ENCODE peak calls at places on chromosomes 12 and 14, in five cellular contexts. O is neural crest cell, U is GM20000, Z is mucosa of descending colon, Q is suprapubic skin. F is an unnamed sample.

GRCh38 chr12:125283521-125283920 is 218.3 kb downstream of the AACS start:
- DNase-seq in Q (no peak), O (no peak), U (no peak), Z (no peak), F (no peak)

GRCh38 chr14:71250791-71251190 is 343.5 kb downstream of the PCNX1 start:
- DNase-seq in O (no peak), Q (no peak), Z (no peak), U (no peak), F (no peak)

GRCh38 chr14:58669556-58670200 is 31.9 kb downstream of the DACT1 start:
- DNase-seq in Z (no peak), Q (no peak), U (no peak), O (no peak), F (no peak)

GRCh38 chr12:132647858-132648257 is 29.3 kb downstream of the P2RX2 start:
- DNase-seq in O (no peak), U (no peak), Z (no peak), Q (no peak), F (no peak)

GRCh38 chr12:54565658-54566552 is 16.5 kb downstream of the PDE1B start:
- DNase-seq in U (no peak), Q (no peak), O (no peak), Z (no peak), F (no peak)

GRCh38 chr12:64085996-64086395 is 136.1 kb downstream of the KICS2 start:
- DNase-seq in Z (no peak), U (no peak), Q (no peak), O (no peak), F (no peak)

GRCh38 chr14:93099187-93099586 is 16.5 kb downstream of the ITPK1 start:
- DNase-seq in U (no peak), O (no peak), Z (no peak), Q (no peak), F (no peak)

GRCh38 chr14:99995700-99996356 is 69.4 kb upstream of the EVL start:
- DNase-seq in Q (peak; percentile 70), U (peak; percentile 74), Z (peak; percentile 91), O (peak; percentile 54), F (peak; percentile 30)

GRCh38 chr12:38744056-38744455 is 161.3 kb downstream of the CPNE8 start:
- DNase-seq in Z (no peak), Q (no peak), U (no peak), O (no peak), F (no peak)

GRCh38 chr12:98352218-98352811 is 163.1 kb upstream of the TMPO start:
- DNase-seq in O (no peak), U (no peak), Z (no peak), Q (no peak), F (no peak)

GRCh38 chr12:24795699-24796385 is 153.1 kb downstream of the BCAT1 start:
- DNase-seq in Q (no peak), U (peak; percentile 7), O (no peak), Z (no peak), F (no peak)

GRCh38 chr14:71475916-71476315 is 456.3 kb upstream of the RGS6 start:
- DNase-seq in Q (no peak), U (no peak), Z (no peak), O (no peak), F (no peak)

GRCh38 chr14:80940146-80940545 is 1.4 kb downstream of the CEP128 start:
- DNase-seq in U (no peak), Q (no peak), Z (no peak), O (no peak), F (no peak)

GRCh38 chr12:47277071-47277408 is 197.3 kb upstream of the AMIGO2 start:
- DNase-seq in U (no peak), O (no peak), Q (no peak), Z (no peak), F (no peak)

GRCh38 chr14:77574446-77575125 is 41.9 kb downstream of the SPTLC2 start:
- DNase-seq in U (no peak), Q (no peak), Z (no peak), O (no peak), F (no peak)

DNA sequence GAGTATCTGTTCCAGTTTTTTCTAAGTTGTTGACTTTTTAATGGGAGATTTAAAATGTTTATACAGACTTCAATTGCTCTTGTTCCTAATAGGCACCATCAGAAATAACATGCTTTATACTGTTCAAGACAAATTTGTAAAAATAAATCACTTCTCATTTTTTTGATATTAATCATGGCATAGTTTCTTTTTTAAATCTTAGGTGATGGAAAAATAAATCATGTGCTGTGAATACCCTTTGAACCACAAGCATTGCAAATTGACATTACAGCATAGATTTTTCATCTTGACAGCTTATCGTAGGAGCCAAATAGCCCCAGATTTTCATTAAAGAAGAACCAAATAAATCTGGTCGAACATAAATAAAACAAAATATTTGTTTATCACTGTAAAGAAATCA is 473.6 kb upstream of the MGAT4C start:
- DNase-seq in Q (no peak), Z (no peak), U (no peak), O (no peak), F (no peak)
- TF ChIP-seq CTCF in Q (no peak), Z (no peak), U (no peak), O (no peak), F (no peak)

GRCh38 chr12:111369496-111370220 is 763 bp upstream of the PHETA1 start:
- DNase-seq in O (no peak), U (no peak), Z (no peak), Q (no peak), F (no peak)

GRCh38 chr12:111366583-111366982 is 2.3 kb downstream of the PHETA1 start:
- DNase-seq in O (no peak), Z (no peak), Q (no peak), U (no peak), F (no peak)

GRCh38 chr12:111367661-111368221 is 1.2 kb downstream of the PHETA1 start:
- DNase-seq in Q (no peak), U (no peak), Z (peak; percentile 75), O (no peak), F (no peak)

GRCh38 chr12:111368291-111368683 is 608 bp downstream of the PHETA1 start:
- DNase-seq in U (no peak), Z (peak; percentile 57), Q (no peak), O (peak; percentile 14), F (peak; percentile 33)

GRCh38 chr12:111368684-111369495 is at the start of gene PHETA1:
- DNase-seq in O (peak; percentile 93), Q (peak; percentile 95), U (peak; percentile 96), Z (peak; percentile 96), F (peak; percentile 97)
- TF ChIP-seq CTCF in O (no peak), Q (no peak), U (no peak), Z (no peak), F (no peak)

GRCh38 chr12:27523642-27524488 is at the start of gene PPFIBP1:
- DNase-seq in O (peak; percentile 97), Q (peak; percentile 100), U (peak; percentile 94), Z (peak; percentile 100), F (peak; percentile 99)
- TF ChIP-seq CTCF in O (peak; percentile 54), Q (no peak), U (no peak), Z (peak; percentile 11), F (peak; percentile 49)

GRCh38 chr14:92088494-92088893 is 17.9 kb downstream of the ATXN3 start:
- DNase-seq in Z (no peak), O (no peak), Q (no peak), U (no peak), F (no peak)

DNA sequence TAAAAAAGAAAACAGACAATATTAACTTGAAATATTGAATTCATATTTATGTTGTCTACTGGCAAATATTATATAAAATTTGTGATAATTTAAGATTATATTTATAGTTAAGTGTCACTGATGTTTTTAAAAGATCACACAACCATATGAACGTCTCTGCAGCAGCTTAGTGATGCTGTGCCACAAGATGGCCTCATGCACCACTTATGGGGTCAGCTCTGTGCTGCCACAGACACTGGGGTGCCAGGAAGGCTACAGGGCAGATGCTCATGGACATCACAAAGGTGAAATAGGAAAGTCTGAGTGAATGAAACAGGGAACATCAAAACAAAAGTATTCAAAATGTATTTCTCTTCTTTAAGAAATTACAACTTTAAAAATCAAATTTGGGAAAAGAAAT is 13.1 kb downstream of the ATXN3 start:
- DNase-seq in U (no peak), O (no peak), Z (no peak), Q (no peak), F (no peak)
- TF ChIP-seq CTCF in U (peak; percentile 1), O (no peak), Z (no peak), Q (no peak), F (peak; percentile 29)

GRCh38 chr12:119693511-119693910 is 25.6 kb downstream of the PRKAB1 start:
- DNase-seq in Z (no peak), U (no peak), O (no peak), Q (no peak), F (no peak)

GRCh38 chr12:119693006-119693405 is 25.1 kb downstream of the PRKAB1 start:
- DNase-seq in O (no peak), Q (no peak), U (no peak), Z (peak; percentile 87), F (no peak)

GRCh38 chr12:119694111-119694510 is 26.2 kb downstream of the PRKAB1 start:
- DNase-seq in Z (no peak), O (no peak), Q (no peak), U (no peak), F (no peak)

GRCh38 chr12:119696943-119697342 is 29.0 kb downstream of the PRKAB1 start:
- DNase-seq in U (no peak), Z (no peak), O (no peak), Q (no peak), F (no peak)

DNA sequence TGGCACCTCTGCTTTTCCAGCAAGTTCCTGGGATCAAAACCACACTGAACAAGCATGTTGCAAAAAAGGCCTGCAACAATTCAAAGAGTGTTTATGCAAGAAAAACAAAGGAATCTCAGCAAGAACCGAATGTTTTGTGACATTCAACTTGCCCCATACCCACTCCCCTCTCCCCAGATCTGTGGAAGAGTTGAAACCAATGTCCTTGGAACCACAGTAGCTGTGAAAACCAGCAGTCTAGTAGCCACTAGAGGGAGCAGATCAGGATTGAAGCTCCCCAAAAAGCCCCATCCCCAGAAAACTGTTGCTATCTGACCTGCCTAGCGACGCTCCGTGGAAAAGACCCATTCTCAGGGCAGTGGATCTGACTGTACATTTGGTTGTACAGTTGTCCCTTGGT is 27.1 kb downstream of the PRKAB1 start:
- DNase-seq in Z (no peak), Q (no peak), O (no peak), U (no peak), F (no peak)
- TF ChIP-seq CTCF in Z (peak; percentile 11), Q (no peak), O (peak; percentile 51), U (no peak), F (peak; percentile 47)

DNA sequence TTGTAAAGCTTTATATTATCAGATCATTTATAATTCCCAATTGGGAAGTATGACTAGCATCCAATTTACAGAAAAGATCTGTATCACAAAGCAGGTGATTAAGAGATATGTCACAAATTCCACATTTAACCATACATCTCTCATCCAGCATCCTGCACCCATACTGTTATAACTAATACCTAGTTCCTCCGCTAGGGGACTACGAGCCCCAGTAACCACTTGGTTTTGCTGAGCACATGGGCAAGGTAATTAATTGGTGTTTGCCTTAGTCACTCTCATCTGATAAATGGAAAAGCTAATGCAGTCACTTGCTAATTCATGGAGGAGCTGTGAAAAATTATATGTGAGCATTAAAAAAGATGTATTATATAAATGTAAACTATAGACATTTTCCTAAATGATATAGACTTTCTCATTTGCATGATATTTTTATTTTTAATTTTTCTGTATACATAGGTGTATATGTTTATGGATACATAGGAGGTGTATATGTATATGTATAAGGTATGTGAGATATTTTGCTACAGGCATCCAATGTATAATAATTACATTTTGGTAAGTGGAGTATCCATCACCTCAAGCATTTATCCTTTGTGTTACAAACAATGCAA is 1031.8 kb downstream of the GALC start:
- DNase-seq in U (no peak), Q (no peak), O (no peak), Z (no peak), F (no peak)
- TF ChIP-seq CTCF in U (no peak), Q (no peak), O (peak; percentile 66), Z (no peak), F (peak; percentile 18)

F was measured in left ventricle myocardium inferior.